ENCODE peak calls at places on chromosome 21, in eight cellular contexts. One of them, this sample, is unnamed.

GRCh38 chr21:46078322-46078981 is 19.5 kb upstream of the COL6A2 start:
- DNase-seq in OCI-LY7: no peak
- DNase-seq in RWPE1: no peak
- DNase-seq in osteocyte: peak; percentile 81
- DNase-seq in neural crest cell: no peak
- DNase-seq in mammary epithelial cell: no peak
- DNase-seq in bronchial epithelial cell: no peak
- DNase-seq in testis: peak; percentile 13
- DNase-seq in this sample: no peak

GRCh38 chr21:26583737-26584136 is 10.7 kb upstream of the CYYR1 start:
- DNase-seq in OCI-LY7: no peak
- DNase-seq in RWPE1: no peak
- DNase-seq in osteocyte: no peak
- DNase-seq in neural crest cell: no peak
- DNase-seq in mammary epithelial cell: no peak
- DNase-seq in bronchial epithelial cell: no peak
- DNase-seq in testis: no peak
- DNase-seq in this sample: no peak

GRCh38 chr21:46667191-46667734 is 31.8 kb downstream of the PRMT2 start:
- DNase-seq in OCI-LY7: no peak
- DNase-seq in RWPE1: peak; percentile 34
- DNase-seq in osteocyte: no peak
- DNase-seq in neural crest cell: no peak
- DNase-seq in mammary epithelial cell: peak; percentile 49
- DNase-seq in bronchial epithelial cell: peak; percentile 45
- DNase-seq in testis: no peak
- DNase-seq in this sample: peak; percentile 51

GRCh38 chr21:26194811-26195251 is 24.3 kb upstream of the APP start:
- DNase-seq in OCI-LY7: no peak
- DNase-seq in RWPE1: no peak
- DNase-seq in osteocyte: no peak
- DNase-seq in neural crest cell: no peak
- DNase-seq in mammary epithelial cell: no peak
- DNase-seq in bronchial epithelial cell: no peak
- DNase-seq in testis: peak; percentile 54
- DNase-seq in this sample: no peak

GRCh38 chr21:42413093-42413492 is 9.4 kb downstream of the UBASH3A start:
- DNase-seq in OCI-LY7: no peak
- DNase-seq in RWPE1: no peak
- DNase-seq in osteocyte: no peak
- DNase-seq in neural crest cell: no peak
- DNase-seq in mammary epithelial cell: no peak
- DNase-seq in bronchial epithelial cell: no peak
- DNase-seq in testis: no peak
- DNase-seq in this sample: no peak

GRCh38 chr21:29257701-29258100 is 41.0 kb upstream of the BACH1 start:
- DNase-seq in OCI-LY7: no peak
- DNase-seq in RWPE1: no peak
- DNase-seq in osteocyte: no peak
- DNase-seq in neural crest cell: no peak
- DNase-seq in mammary epithelial cell: peak; percentile 32
- DNase-seq in bronchial epithelial cell: peak; percentile 72
- DNase-seq in testis: no peak
- DNase-seq in this sample: no peak

GRCh38 chr21:39663066-39663465 is 50.3 kb downstream of the B3GALT5 start:
- DNase-seq in OCI-LY7: no peak
- DNase-seq in RWPE1: no peak
- DNase-seq in osteocyte: peak; percentile 75
- DNase-seq in neural crest cell: no peak
- DNase-seq in mammary epithelial cell: no peak
- DNase-seq in bronchial epithelial cell: no peak
- DNase-seq in testis: no peak
- DNase-seq in this sample: no peak

GRCh38 chr21:31666445-31667010 is 7.0 kb downstream of the SOD1 start:
- DNase-seq in OCI-LY7: no peak
- DNase-seq in RWPE1: no peak
- DNase-seq in osteocyte: no peak
- DNase-seq in neural crest cell: no peak
- DNase-seq in mammary epithelial cell: no peak
- DNase-seq in bronchial epithelial cell: no peak
- DNase-seq in testis: no peak
- DNase-seq in this sample: no peak

GRCh38 chr21:41817228-41817627 is 50.4 kb upstream of the RIPK4 start:
- DNase-seq in OCI-LY7: peak; percentile 79
- DNase-seq in RWPE1: peak; percentile 71
- DNase-seq in osteocyte: no peak
- DNase-seq in neural crest cell: peak; percentile 48
- DNase-seq in mammary epithelial cell: peak; percentile 65
- DNase-seq in bronchial epithelial cell: peak; percentile 62
- DNase-seq in testis: peak; percentile 72
- DNase-seq in this sample: peak; percentile 67

GRCh38 chr21:31191553-31191952 is 152.5 kb downstream of the TIAM1 start:
- DNase-seq in OCI-LY7: no peak
- DNase-seq in RWPE1: no peak
- DNase-seq in osteocyte: no peak
- DNase-seq in neural crest cell: no peak
- DNase-seq in mammary epithelial cell: no peak
- DNase-seq in bronchial epithelial cell: no peak
- DNase-seq in testis: no peak
- DNase-seq in this sample: no peak

GRCh38 chr21:36120304-36120902 is 14.5 kb upstream of the CBR3 start:
- DNase-seq in OCI-LY7: no peak
- DNase-seq in RWPE1: no peak
- DNase-seq in osteocyte: no peak
- DNase-seq in neural crest cell: no peak
- DNase-seq in mammary epithelial cell: no peak
- DNase-seq in bronchial epithelial cell: no peak
- DNase-seq in testis: peak; percentile 39
- DNase-seq in this sample: no peak

GRCh38 chr21:36126166-36126565 is 8.7 kb upstream of the CBR3 start:
- DNase-seq in OCI-LY7: no peak
- DNase-seq in RWPE1: no peak
- DNase-seq in osteocyte: no peak
- DNase-seq in neural crest cell: no peak
- DNase-seq in mammary epithelial cell: peak; percentile 23
- DNase-seq in bronchial epithelial cell: peak; percentile 78
- DNase-seq in testis: no peak
- DNase-seq in this sample: no peak

GRCh38 chr21:36124395-36124794 is 10.5 kb upstream of the CBR3 start:
- DNase-seq in OCI-LY7: no peak
- DNase-seq in RWPE1: no peak
- DNase-seq in osteocyte: no peak
- DNase-seq in neural crest cell: no peak
- DNase-seq in mammary epithelial cell: no peak
- DNase-seq in bronchial epithelial cell: no peak
- DNase-seq in testis: no peak
- DNase-seq in this sample: no peak

GRCh38 chr21:36125513-36126121 is 9.3 kb upstream of the CBR3 start:
- DNase-seq in OCI-LY7: peak; percentile 63
- DNase-seq in RWPE1: no peak
- DNase-seq in osteocyte: no peak
- DNase-seq in neural crest cell: peak; percentile 47
- DNase-seq in mammary epithelial cell: peak; percentile 38
- DNase-seq in bronchial epithelial cell: peak; percentile 66
- DNase-seq in testis: peak; percentile 81
- DNase-seq in this sample: peak; percentile 61

GRCh38 chr21:36122977-36123376 is 11.9 kb upstream of the CBR3 start:
- DNase-seq in OCI-LY7: no peak
- DNase-seq in RWPE1: no peak
- DNase-seq in osteocyte: no peak
- DNase-seq in neural crest cell: no peak
- DNase-seq in mammary epithelial cell: no peak
- DNase-seq in bronchial epithelial cell: no peak
- DNase-seq in testis: no peak
- DNase-seq in this sample: no peak
- TF ChIP-seq CTCF in OCI-LY7: peak; percentile 58
- TF ChIP-seq CTCF in RWPE1: peak; percentile 23
- TF ChIP-seq CTCF in osteocyte: peak; percentile 50
- TF ChIP-seq CTCF in neural crest cell: peak; percentile 51
- TF ChIP-seq CTCF in mammary epithelial cell: no peak
- TF ChIP-seq CTCF in bronchial epithelial cell: peak; percentile 47
- TF ChIP-seq CTCF in testis: no peak
- TF ChIP-seq CTCF in this sample: no peak

DNA sequence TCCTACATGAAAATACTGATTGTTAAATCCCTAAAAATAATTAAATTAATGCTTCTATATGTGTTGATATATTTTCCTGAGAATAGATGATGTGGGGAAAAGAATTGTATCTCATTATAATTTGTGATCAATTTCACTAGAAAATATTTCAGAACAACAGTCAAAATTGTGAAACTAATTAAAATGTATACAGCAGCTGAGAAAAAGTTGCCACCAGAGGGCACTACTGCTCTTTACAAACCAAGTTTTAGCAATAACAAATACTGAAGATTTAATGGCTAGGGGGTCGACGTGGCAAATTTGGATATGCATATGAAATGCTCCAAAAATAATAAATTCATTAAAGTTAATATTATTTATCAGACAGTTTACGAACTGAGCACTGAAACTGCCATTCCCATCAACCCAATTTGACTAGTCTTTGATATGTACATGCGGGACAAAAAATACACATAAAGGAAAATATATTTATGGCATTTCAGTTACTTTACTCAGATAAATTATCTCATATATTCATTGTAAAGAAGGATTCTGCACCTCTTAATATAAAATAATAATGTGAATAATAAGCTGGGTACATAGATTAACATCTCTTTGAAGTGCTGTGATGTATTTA is 96.3 kb upstream of the TMPRSS15 start:
- DNase-seq in OCI-LY7: peak; percentile 67
- DNase-seq in RWPE1: no peak
- DNase-seq in osteocyte: no peak
- DNase-seq in neural crest cell: peak; percentile 67
- DNase-seq in mammary epithelial cell: no peak
- DNase-seq in bronchial epithelial cell: peak; percentile 21
- DNase-seq in testis: peak; percentile 83
- DNase-seq in this sample: no peak
- TF ChIP-seq CTCF in OCI-LY7: peak; percentile 98
- TF ChIP-seq CTCF in RWPE1: peak; percentile 79
- TF ChIP-seq CTCF in osteocyte: peak; percentile 87
- TF ChIP-seq CTCF in neural crest cell: peak; percentile 96
- TF ChIP-seq CTCF in mammary epithelial cell: peak; percentile 41
- TF ChIP-seq CTCF in bronchial epithelial cell: peak; percentile 45
- TF ChIP-seq CTCF in testis: peak; percentile 39
- TF ChIP-seq CTCF in this sample: peak; percentile 63

DNA sequence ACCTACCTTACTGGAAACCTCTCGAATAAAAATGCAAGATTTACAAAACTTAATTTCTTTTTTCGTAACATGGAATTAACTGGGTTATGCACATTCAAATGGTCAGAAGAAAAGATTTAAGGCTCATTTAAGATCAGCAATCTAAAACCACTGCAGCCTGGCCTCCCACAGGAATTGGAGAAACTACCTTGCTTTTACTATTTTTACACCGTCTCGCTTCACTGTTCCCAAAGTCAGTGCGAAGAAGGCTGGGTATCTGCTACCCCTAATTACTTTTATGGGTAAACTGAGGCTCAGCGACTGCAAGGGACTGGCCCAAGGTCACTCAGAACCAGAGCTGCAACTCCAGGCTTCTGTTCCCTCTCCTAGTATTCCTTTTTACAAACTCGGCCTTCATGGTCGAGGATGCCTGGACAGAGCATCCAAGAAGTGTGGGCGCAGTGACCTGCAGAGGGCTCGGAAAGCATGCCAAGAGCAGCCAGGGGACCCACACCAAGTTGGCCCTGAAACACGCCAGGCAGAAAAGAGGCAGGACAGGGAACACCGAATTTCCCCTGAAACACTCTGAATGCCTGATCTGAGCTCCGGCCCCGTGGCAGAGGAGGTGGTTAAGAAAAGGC is 931 bp downstream of the PAXBP1 start:
- DNase-seq in OCI-LY7: peak; percentile 24
- DNase-seq in RWPE1: peak; percentile 8
- DNase-seq in osteocyte: no peak
- DNase-seq in neural crest cell: no peak
- DNase-seq in mammary epithelial cell: no peak
- DNase-seq in bronchial epithelial cell: no peak
- DNase-seq in testis: peak; percentile 48
- DNase-seq in this sample: no peak
- TF ChIP-seq CTCF in OCI-LY7: no peak
- TF ChIP-seq CTCF in RWPE1: no peak
- TF ChIP-seq CTCF in osteocyte: no peak
- TF ChIP-seq CTCF in neural crest cell: no peak
- TF ChIP-seq CTCF in mammary epithelial cell: no peak
- TF ChIP-seq CTCF in bronchial epithelial cell: no peak
- TF ChIP-seq CTCF in testis: no peak
- TF ChIP-seq CTCF in this sample: peak; percentile 12

GRCh38 chr21:34365794-34366193 is 2.0 kb downstream of the KCNE2 start:
- DNase-seq in OCI-LY7: no peak
- DNase-seq in RWPE1: no peak
- DNase-seq in osteocyte: peak; percentile 38
- DNase-seq in neural crest cell: no peak
- DNase-seq in mammary epithelial cell: no peak
- DNase-seq in bronchial epithelial cell: no peak
- DNase-seq in testis: peak; percentile 2
- DNase-seq in this sample: no peak

GRCh38 chr21:34364921-34365320 is 1.1 kb downstream of the KCNE2 start:
- DNase-seq in OCI-LY7: no peak
- DNase-seq in RWPE1: no peak
- DNase-seq in osteocyte: peak; percentile 60
- DNase-seq in neural crest cell: no peak
- DNase-seq in mammary epithelial cell: no peak
- DNase-seq in bronchial epithelial cell: no peak
- DNase-seq in testis: peak; percentile 4
- DNase-seq in this sample: no peak

GRCh38 chr21:34369741-34370140 is 5.6 kb upstream of the SMIM11 start:
- DNase-seq in OCI-LY7: no peak
- DNase-seq in RWPE1: no peak
- DNase-seq in osteocyte: no peak
- DNase-seq in neural crest cell: no peak
- DNase-seq in mammary epithelial cell: no peak
- DNase-seq in bronchial epithelial cell: no peak
- DNase-seq in testis: no peak
- DNase-seq in this sample: no peak

GRCh38 chr21:34363733-34364132 is at the start of gene KCNE2:
- DNase-seq in OCI-LY7: no peak
- DNase-seq in RWPE1: no peak
- DNase-seq in osteocyte: peak; percentile 53
- DNase-seq in neural crest cell: no peak
- DNase-seq in mammary epithelial cell: no peak
- DNase-seq in bronchial epithelial cell: peak; percentile 5
- DNase-seq in testis: peak; percentile 9
- DNase-seq in this sample: no peak

DNA sequence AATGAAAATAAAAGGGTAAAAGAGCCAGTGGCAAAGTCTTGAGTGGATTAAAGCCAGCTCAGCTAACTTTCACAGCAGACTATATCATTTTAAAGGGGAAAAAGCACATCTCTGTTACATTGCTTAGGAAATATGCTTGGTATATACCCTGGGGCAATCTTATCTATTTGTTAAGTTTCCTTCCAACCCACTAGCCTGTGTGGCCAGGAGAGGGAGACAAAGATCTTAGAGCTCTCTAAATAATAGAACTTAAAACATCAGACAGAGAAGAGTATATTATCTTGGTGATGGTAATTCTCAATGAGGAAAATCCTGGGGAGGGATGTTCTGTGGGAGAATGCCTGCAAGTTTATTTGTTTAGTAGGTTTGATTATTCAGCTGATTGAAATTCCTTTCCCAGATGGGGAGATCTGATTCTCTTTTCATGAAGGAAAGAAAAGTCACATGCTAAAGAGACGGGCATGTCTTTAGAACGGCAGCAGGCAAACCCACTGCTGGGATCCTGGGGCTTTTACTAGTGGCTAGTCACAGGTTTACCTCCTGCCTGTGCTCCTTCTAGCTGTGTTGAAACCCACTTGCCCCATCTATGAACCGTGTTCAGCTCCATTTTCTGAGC is 3.6 kb downstream of the KCNE2 start:
- DNase-seq in OCI-LY7: peak; percentile 63
- DNase-seq in RWPE1: peak; percentile 72
- DNase-seq in osteocyte: peak; percentile 85
- DNase-seq in neural crest cell: peak; percentile 45
- DNase-seq in mammary epithelial cell: peak; percentile 72
- DNase-seq in bronchial epithelial cell: peak; percentile 81
- DNase-seq in testis: peak; percentile 73
- DNase-seq in this sample: peak; percentile 40
- TF ChIP-seq CTCF in OCI-LY7: peak; percentile 86
- TF ChIP-seq CTCF in RWPE1: peak; percentile 85
- TF ChIP-seq CTCF in osteocyte: peak; percentile 83
- TF ChIP-seq CTCF in neural crest cell: peak; percentile 81
- TF ChIP-seq CTCF in mammary epithelial cell: peak; percentile 91
- TF ChIP-seq CTCF in bronchial epithelial cell: peak; percentile 57
- TF ChIP-seq CTCF in testis: peak; percentile 41
- TF ChIP-seq CTCF in this sample: peak; percentile 69

This sample was measured in GM10248.